ENCODE peak calls at places on chromosomes 3 and 15, in five cellular contexts. O, S, B, K and J are unnamed samples.

GRCh38 chr3:47057212-47057671 is 77.8 kb downstream of the NBEAL2 start:
- DNase-seq in O (peak), S (no peak), B (peak), K (no peak), J (no peak)

GRCh38 chr3:195197764-195198423 is 73.1 kb downstream of the XXYLT1 start:
- DNase-seq in O (no peak), S (no peak), B (no peak), K (no peak), J (no peak)

GRCh38 chr3:15063656-15064286 is 1.3 kb downstream of the MRPS25 start:
- DNase-seq in O (no peak), S (no peak), B (no peak), K (no peak), J (no peak)

GRCh38 chr3:171753025-171753472 is 57.2 kb downstream of the PLD1 start:
- DNase-seq in O (no peak), S (no peak), B (no peak), K (no peak), J (no peak)

GRCh38 chr3:73784647-73785420 is 160.1 kb upstream of the PDZRN3 start:
- DNase-seq in O (no peak), S (no peak), B (no peak), K (no peak), J (no peak)

GRCh38 chr3:179450321-179450720 is 949 bp downstream of the GNB4 start:
- DNase-seq in O (no peak), S (no peak), B (no peak), K (peak), J (no peak)

GRCh38 chr3:162354343-162354742 is 857.7 kb downstream of the OTOL1 start:
- DNase-seq in O (no peak), S (no peak), B (no peak), K (no peak), J (no peak)

GRCh38 chr3:187742351-187743171 is 2.7 kb downstream of the BCL6 start:
- DNase-seq in O (no peak), S (no peak), B (no peak), K (peak), J (no peak)

GRCh38 chr3:65334045-65334665 is 646.4 kb upstream of the ADAMTS9 start:
- DNase-seq in O (no peak), S (no peak), B (no peak), K (no peak), J (no peak)

GRCh38 chr15:98799991-98800390 is 151.7 kb downstream of the IGF1R start:
- DNase-seq in O (no peak), S (no peak), B (no peak), K (no peak), J (peak)

GRCh38 chr15:58190419-58190818 is 52.2 kb downstream of the AQP9 start:
- DNase-seq in O (no peak), S (no peak), B (no peak), K (no peak), J (no peak)

GRCh38 chr3:122908251-122908650 is 113.4 kb downstream of the SLC49A4 start:
- DNase-seq in O (no peak), S (no peak), B (no peak), K (no peak), J (peak)

GRCh38 chr3:185823280-185824044 is 1.4 kb downstream of the IGF2BP2 start:
- DNase-seq in O (no peak), S (peak), B (peak), K (peak), J (no peak)

GRCh38 chr3:127448161-127448561 is 142.4 kb downstream of the TPRA1 start:
- DNase-seq in O (no peak), S (no peak), B (no peak), K (peak), J (no peak)

GRCh38 chr3:147267431-147267830 is 138.9 kb downstream of the ZIC4 start:
- DNase-seq in O (no peak), S (no peak), B (no peak), K (no peak), J (no peak)

GRCh38 chr3:27287052-27287451 is 82.1 kb downstream of the NEK10 start:
- DNase-seq in O (no peak), S (no peak), B (no peak), K (no peak), J (no peak)

GRCh38 chr3:158742861-158743260 is 10.6 kb upstream of the RARRES1 start:
- DNase-seq in O (no peak), S (no peak), B (no peak), K (peak), J (no peak)

GRCh38 chr3:120637836-120638559 is 41.9 kb downstream of the NDUFB4 start:
- DNase-seq in O (no peak), S (no peak), B (no peak), K (no peak), J (no peak)

GRCh38 chr3:48952510-48953118 is 34.0 kb downstream of the ARIH2 start:
- DNase-seq in O (peak), S (no peak), B (peak), K (peak), J (no peak)

GRCh38 chr3:191329654-191330308 is 545 bp downstream of the UTS2B start:
- DNase-seq in O (no peak), S (peak), B (no peak), K (peak), J (peak)